ENCODE peak calls at places on chromosomes 12 and 14, in four cellular contexts. A is GM12891, N is GM12878, S is K562. Y is an unnamed sample.

GRCh38 chr14:97120204-97121120 is 323.3 kb downstream of the VRK1 start:
- DNase-seq in A (no peak), N (peak; percentile 13), S (no peak), Y (no peak)

GRCh38 chr12:68234140-68234539 is 8.5 kb upstream of the IL26 start:
- DNase-seq in A (no peak), N (no peak), S (no peak), Y (no peak)

GRCh38 chr14:73755434-73756014 is 41.3 kb upstream of the PNMA1 start:
- DNase-seq in A (no peak), N (no peak), S (peak; percentile 76), Y (no peak)

GRCh38 chr14:26402126-26402525 is 195.7 kb downstream of the NOVA1 start:
- DNase-seq in A (no peak), N (no peak), S (no peak), Y (no peak)

GRCh38 chr12:98373019-98373554 is 142.3 kb upstream of the TMPO start:
- DNase-seq in A (no peak), N (no peak), S (peak; percentile 65), Y (peak; percentile 16)

GRCh38 chr14:102592969-102593840 is 756 bp downstream of the RCOR1 start:
- DNase-seq in A (no peak), N (no peak), S (peak; percentile 55), Y (peak; percentile 30)

GRCh38 chr12:6326316-6326959 is 15.4 kb downstream of the TNFRSF1A start:
- DNase-seq in A (no peak), N (no peak), S (peak; percentile 65), Y (no peak)

GRCh38 chr12:105359840-105360239 is 29.3 kb downstream of the C12orf75 start:
- DNase-seq in A (no peak), N (no peak), S (no peak), Y (no peak)

GRCh38 chr12:53481108-53481442 is 18.2 kb downstream of the MAP3K12 start:
- DNase-seq in A (no peak), N (no peak), S (no peak), Y (no peak)

GRCh38 chr12:95548539-95549391 is 2.5 kb downstream of the USP44 start:
- DNase-seq in A (peak; percentile 59), N (no peak), S (peak; percentile 58), Y (no peak)

GRCh38 chr14:75578099-75578785 is at the start of gene FLVCR2:
- DNase-seq in A (peak; percentile 74), N (no peak), S (peak; percentile 30), Y (peak; percentile 37)

GRCh38 chr12:132955094-132955932 is 793 bp downstream of the ZNF605 start:
- DNase-seq in A (no peak), N (no peak), S (no peak), Y (peak; percentile 16)

GRCh38 chr12:24582954-24583601 is 365.8 kb downstream of the BCAT1 start:
- DNase-seq in A (no peak), N (no peak), S (no peak), Y (no peak)

DNA sequence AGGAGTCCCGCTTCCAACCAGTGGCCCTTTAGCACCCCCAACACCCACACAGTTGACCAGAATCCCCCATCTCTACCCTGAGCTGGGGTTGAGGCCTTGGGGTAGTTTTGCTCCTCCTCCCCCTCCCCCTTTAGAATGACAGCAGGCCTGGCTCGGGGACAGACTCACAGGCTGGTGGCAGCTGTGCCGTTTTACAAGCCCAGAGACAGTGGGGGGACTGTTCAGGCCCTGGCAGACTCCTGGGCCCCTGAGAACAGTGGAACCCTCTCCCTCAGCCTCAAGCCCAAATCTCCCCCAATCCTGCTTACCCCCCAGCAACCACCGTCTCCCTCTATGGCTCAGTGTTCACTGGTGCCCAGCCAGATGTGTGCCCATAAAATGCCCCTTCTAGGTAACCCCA is 10.1 kb downstream of the TMEM119 start:
- DNase-seq in A (no peak), N (no peak), S (no peak), Y (no peak)
- TF ChIP-seq SPI1 in A (no peak), N (no peak), S (no peak), Y (no peak)

DNA sequence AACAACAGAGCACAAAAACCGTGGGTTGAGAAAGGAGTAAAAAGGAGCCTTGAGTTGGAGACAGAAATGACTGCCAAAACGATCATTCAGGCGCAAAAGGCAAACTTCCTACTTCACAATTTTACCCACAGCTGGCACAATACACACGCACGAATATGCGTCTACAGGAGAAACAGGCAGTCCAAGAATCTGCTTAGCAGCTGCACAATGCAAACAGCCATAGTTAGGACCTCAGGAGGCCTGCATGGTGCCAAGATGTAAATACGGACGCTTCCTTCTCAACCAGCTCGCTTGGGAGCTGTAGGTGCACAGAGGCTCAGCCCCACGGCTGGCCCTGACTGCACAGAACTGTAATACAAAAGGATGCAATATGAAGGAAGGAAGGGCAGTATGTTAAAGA is 250.1 kb upstream of the CAND1 start:
- DNase-seq in A (no peak), N (no peak), S (no peak), Y (no peak)
- TF ChIP-seq POLR2AphosphoS5 in A (no peak), N (no peak), S (no peak), Y (no peak)

DNA sequence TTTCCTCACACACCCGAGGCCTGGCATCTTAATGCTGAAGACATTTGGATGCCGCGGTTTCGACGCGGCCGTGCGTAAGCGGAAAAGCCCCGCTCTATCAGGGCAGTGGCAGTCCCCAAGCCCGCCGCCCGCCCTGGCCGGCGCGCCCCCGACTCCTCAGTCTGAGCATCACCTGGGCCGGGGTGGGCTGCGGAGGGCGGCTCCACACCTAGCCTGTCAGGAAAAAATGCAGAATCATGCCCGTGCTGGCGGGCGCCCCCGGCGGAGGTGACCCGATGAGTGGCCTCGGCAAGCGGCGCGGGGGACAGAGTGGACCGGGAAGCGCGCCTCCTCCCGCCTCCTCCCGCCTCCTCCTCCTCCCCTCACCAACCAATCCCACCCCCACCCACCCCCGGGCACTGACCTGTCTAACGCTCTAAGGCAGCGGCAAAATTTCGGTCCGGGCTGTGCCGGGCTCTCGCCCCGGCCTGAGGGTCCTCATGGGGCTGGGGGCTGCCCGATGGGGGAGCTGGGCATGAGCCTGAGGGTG is 568 bp downstream of the B4GALNT1 start:
- DNase-seq in A (peak; percentile 28), N (no peak), S (peak; percentile 71), Y (no peak)
- TF ChIP-seq SPI1 in A (no peak), N (no peak), S (no peak), Y (no peak)

GRCh38 chr12:1603621-1604020 is 9.2 kb upstream of the FBXL14 start:
- DNase-seq in A (no peak), N (no peak), S (peak; percentile 33), Y (no peak)

GRCh38 chr12:1606021-1606622 is 11.7 kb upstream of the FBXL14 start:
- DNase-seq in A (no peak), N (peak; percentile 74), S (peak; percentile 94), Y (peak; percentile 77)

GRCh38 chr12:1607940-1608782 is 13.8 kb upstream of the FBXL14 start:
- DNase-seq in A (no peak), N (no peak), S (no peak), Y (no peak)

GRCh38 chr12:1604464-1604863 is 10.1 kb upstream of the FBXL14 start:
- DNase-seq in A (no peak), N (no peak), S (no peak), Y (no peak)

DNA sequence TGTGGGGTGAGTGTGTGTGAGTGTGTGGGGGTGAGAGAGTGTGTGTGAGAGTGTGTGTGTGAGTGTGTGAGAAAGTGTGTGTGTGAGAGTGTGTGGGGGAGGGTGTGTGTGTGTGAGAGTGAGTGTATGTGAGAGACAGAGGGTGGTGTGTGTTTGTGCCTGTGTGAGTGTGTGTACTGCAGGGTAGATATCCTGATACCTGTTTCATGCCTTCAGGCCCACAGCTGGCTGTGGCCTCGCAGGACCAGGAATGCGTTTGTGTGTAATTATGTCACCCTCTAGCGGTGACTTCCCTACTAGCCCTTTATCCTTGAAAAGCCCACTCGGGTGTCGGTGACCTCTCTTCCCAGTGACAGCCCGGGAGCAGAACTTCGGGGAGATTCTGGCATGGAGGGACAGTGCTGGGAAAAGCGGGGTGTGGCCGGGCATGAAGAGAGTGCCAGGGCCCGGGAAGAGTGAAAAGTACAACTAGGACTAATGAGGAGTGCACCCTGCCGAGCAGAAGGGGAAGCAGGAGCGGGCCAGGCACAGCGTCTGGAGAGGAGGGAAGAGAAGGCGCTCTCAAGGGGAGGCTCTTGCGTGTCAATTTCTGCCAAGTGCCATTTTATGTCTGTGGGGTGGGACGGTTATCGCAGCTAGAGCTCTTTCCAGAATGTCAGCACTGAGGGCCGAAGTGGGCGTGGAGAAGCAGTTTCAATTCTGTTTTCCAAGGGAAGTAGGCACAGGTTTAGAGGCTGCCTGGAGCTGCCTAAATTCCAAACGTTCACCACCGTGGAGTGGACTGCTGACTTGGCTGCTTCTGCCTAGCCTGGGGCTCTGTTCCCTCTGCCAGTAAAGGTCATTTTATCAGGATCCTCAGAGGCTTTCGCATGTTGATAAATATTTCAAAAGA is 11.0 kb upstream of the FBXL14 start:
- DNase-seq in A (no peak), N (no peak), S (peak; percentile 89), Y (peak; percentile 78)
- TF ChIP-seq POLR2AphosphoS5 in A (no peak), N (no peak), S (no peak), Y (no peak)

GRCh38 chr12:31234955-31235867 is 90.7 kb downstream of the SINHCAF start:
- DNase-seq in A (no peak), N (no peak), S (peak; percentile 25), Y (no peak)
- TF ChIP-seq SPI1 in A (no peak), N (no peak), S (no peak), Y (no peak)